ENCODE peak calls at places on chromosomes 6 and 20, in five cellular contexts. K, S, Z, D and U are unnamed samples. For H3K4me1, the result is how much of the 10 kb centered on the place peaks cover.

GRCh38 chr6:30075094-30075986 is at the start of gene RNF39:
- DNase-seq in K (no peak), S (no peak), Z (peak), D (no peak), U (peak)

GRCh38 chr20:25054995-25055629 is 2.8 kb downstream of the ACSS1 start:
- DNase-seq in K (peak), S (no peak), Z (no peak), D (no peak), U (peak)

GRCh38 chr20:56358070-56358469 is 704 bp upstream of the FAM210B start:
- DNase-seq in K (no peak), S (no peak), Z (no peak), D (peak), U (no peak)

GRCh38 chr6:149012040-149012545 is 265.3 kb downstream of the UST start:
- DNase-seq in K (no peak), S (no peak), Z (no peak), D (peak), U (no peak)

GRCh38 chr6:141421378-141421777 is 711.3 kb upstream of the GJE1 start:
- DNase-seq in K (no peak), S (no peak), Z (no peak), D (peak), U (no peak)

GRCh38 chr20:23880426-23880825 is 878 bp upstream of the CST5 start:
- DNase-seq in K (no peak), S (no peak), Z (no peak), D (no peak), U (no peak)

GRCh38 chr6:30568245-30568644 is 3.0 kb upstream of the ABCF1 start:
- DNase-seq in K (no peak), S (no peak), Z (no peak), D (no peak), U (no peak)

GRCh38 chr20:19463597-19463996 is 251.2 kb downstream of the SLC24A3 start:
- DNase-seq in K (no peak), S (no peak), Z (no peak), D (no peak), U (no peak)

GRCh38 chr6:83183082-83183828 is 9.8 kb downstream of the PGM3 start:
- DNase-seq in K (no peak), S (no peak), Z (no peak), D (peak), U (no peak)

GRCh38 chr6:80289727-80290126 is 183.3 kb downstream of the BCKDHB start:
- DNase-seq in K (no peak), S (no peak), Z (no peak), D (no peak), U (no peak)

GRCh38 chr20:62603021-62603906 is 39.0 kb upstream of the SLCO4A1 start:
- DNase-seq in K (peak), S (no peak), Z (peak), D (no peak), U (peak)

GRCh38 chr20:62858059-62858458 is 3.6 kb downstream of the TCFL5 start:
- DNase-seq in K (no peak), S (no peak), Z (no peak), D (no peak), U (no peak)

GRCh38 chr20:18663932-18664331 is 76.1 kb downstream of the DTD1 start:
- DNase-seq in K (no peak), S (no peak), Z (no peak), D (no peak), U (no peak)

GRCh38 chr6:161940519-161940918 is 666.7 kb upstream of the AGPAT4 start:
- DNase-seq in K (no peak), S (no peak), Z (no peak), D (no peak), U (no peak)

GRCh38 chr6:74705451-74705850 is 500.4 kb downstream of the COL12A1 start:
- DNase-seq in K (no peak), S (no peak), Z (no peak), D (no peak), U (no peak)

GRCh38 chr20:13262302-13262650 is 41.2 kb downstream of the ISM1 start:
- DNase-seq in K (no peak), S (no peak), Z (no peak), D (no peak), U (no peak)

GRCh38 chr20:52494244-52494643 is 302.7 kb upstream of the ZFP64 start:
- DNase-seq in K (no peak), S (no peak), Z (no peak), D (peak), U (no peak)

GRCh38 chr20:51505566-51505965 is 37.0 kb downstream of the NFATC2 start:
- DNase-seq in K (no peak), S (no peak), Z (no peak), D (no peak), U (no peak)

GRCh38 chr6:73121421-73121993 is 103.8 kb downstream of the KHDC1L start:
- DNase-seq in K (no peak), S (no peak), Z (no peak), D (no peak), U (no peak)

GRCh38 chr6:3825331-3825831 is 23.8 kb upstream of the FAM50B start:
- DNase-seq in K (peak), S (no peak), Z (no peak), D (peak), U (no peak)

GRCh38 chr6:37576336-37576737 is 76.6 kb upstream of the CCDC167 start:
- DNase-seq in K (no peak), S (no peak), Z (no peak), D (peak), U (no peak)

GRCh38 chr6:287500-287883 is 4.8 kb upstream of the DUSP22 start:
- DNase-seq in K (no peak), S (no peak), Z (no peak), D (no peak), U (no peak)

GRCh38 chr20:38790210-38791053 is 15.1 kb upstream of the PPP1R16B start:
- DNase-seq in K (no peak), S (no peak), Z (no peak), D (peak), U (no peak)

GRCh38 chr6:140346461-140346860 is 972.0 kb upstream of the CITED2 start:
- DNase-seq in K (no peak), S (no peak), Z (no peak), D (no peak), U (no peak)

GRCh38 chr20:41664584-41664983 is 46.4 kb upstream of the CHD6 start:
- DNase-seq in K (no peak), S (no peak), Z (no peak), D (peak), U (no peak)

GRCh38 chr20:64109390-64109747 is 2.0 kb upstream of the NPBWR2 start:
- DNase-seq in K (no peak), S (no peak), Z (no peak), D (no peak), U (no peak)

GRCh38 chr20:6240059-6240458 is 117.2 kb upstream of the FERMT1 start:
- DNase-seq in K (no peak), S (no peak), Z (no peak), D (no peak), U (no peak)

DNA sequence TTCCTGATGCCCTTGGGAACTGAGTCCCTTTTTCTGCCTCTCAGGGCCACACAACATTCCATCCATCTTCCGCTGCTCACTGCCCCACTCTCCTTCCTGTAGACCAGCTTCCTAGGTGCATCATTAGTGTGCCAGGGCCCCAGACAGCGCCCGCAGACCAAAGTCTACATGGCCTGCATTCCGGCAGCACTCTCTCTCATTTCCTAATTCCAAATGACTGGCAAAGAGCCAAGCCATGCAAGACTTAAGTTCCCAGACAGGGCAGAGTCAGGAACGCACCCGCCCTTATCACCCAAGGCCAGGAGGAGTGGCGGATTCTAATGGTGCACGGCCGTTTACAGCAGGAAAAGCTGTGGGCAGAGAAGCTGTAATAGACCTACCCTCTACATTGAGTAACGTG is 159.8 kb upstream of the ARID1B start:
- DNase-seq in K (no peak), S (no peak), Z (peak), D (peak), U (no peak)
- H3K4me3 ChIP-seq in K (no peak), S (no peak), Z (no peak), D (no peak), U (peak)

GRCh38 chr6:132314432-132314831 is 86.8 kb downstream of the MOXD1 start:
- DNase-seq in K (no peak), S (no peak), Z (no peak), D (no peak), U (no peak)
- TF ChIP-seq CTCF in K (no peak), S (no peak), Z (no peak), D (no peak), U (no peak)

GRCh38 chr20:48583801-48584200 is 244.0 kb downstream of the PREX1 start:
- DNase-seq in K (no peak), S (no peak), Z (no peak), D (no peak), U (no peak)

GRCh38 chr20:48581167-48581566 is 246.6 kb downstream of the PREX1 start:
- DNase-seq in K (no peak), S (no peak), Z (no peak), D (no peak), U (no peak)

GRCh38 chr20:48583171-48583570 is 244.6 kb downstream of the PREX1 start:
- DNase-seq in K (no peak), S (no peak), Z (no peak), D (no peak), U (no peak)

GRCh38 chr20:48584391-48585249 is 243.2 kb downstream of the PREX1 start:
- DNase-seq in K (no peak), S (no peak), Z (no peak), D (no peak), U (no peak)

DNA sequence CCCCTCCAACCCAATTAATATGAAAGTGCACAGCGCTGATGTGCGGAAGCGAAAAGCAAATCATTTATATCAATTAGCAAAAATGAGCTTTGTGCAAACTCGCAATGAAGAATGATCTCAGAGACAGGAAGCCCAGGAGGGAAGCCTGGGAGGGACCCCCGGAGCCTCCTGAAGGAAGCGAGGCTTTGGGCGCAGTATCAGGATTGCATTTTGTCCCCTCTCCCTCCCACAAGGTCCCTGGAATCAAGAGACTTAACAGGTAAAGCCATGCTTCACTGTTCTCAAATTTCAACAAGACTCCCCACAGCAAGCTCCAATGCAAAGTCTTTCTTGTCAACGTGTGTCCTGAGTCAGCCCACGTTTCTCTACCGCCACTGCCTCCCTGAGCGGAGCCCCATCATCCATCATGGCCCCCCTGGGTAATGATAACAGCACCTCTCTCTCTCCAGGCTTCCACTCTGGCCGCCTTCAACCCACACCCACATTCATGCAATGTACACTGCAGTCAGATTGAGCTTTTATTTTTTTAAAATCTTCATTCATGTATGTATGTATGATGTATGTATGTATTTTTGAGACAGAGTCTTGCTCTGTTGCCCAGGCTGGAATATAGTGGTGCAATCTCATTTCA is 245.3 kb downstream of the PREX1 start:
- DNase-seq in K (no peak), S (no peak), Z (no peak), D (no peak), U (no peak)
- H3K4me1 ChIP-seq in K (under half), S (under half), Z (under half), D (under half), U (under half)

GRCh38 chr20:48224531-48224930 is 439.2 kb upstream of the SULF2 start:
- DNase-seq in K (no peak), S (no peak), Z (no peak), D (no peak), U (no peak)
- H3K4me3 ChIP-seq in K (no peak), S (no peak), Z (no peak), D (no peak), U (no peak)

DNA sequence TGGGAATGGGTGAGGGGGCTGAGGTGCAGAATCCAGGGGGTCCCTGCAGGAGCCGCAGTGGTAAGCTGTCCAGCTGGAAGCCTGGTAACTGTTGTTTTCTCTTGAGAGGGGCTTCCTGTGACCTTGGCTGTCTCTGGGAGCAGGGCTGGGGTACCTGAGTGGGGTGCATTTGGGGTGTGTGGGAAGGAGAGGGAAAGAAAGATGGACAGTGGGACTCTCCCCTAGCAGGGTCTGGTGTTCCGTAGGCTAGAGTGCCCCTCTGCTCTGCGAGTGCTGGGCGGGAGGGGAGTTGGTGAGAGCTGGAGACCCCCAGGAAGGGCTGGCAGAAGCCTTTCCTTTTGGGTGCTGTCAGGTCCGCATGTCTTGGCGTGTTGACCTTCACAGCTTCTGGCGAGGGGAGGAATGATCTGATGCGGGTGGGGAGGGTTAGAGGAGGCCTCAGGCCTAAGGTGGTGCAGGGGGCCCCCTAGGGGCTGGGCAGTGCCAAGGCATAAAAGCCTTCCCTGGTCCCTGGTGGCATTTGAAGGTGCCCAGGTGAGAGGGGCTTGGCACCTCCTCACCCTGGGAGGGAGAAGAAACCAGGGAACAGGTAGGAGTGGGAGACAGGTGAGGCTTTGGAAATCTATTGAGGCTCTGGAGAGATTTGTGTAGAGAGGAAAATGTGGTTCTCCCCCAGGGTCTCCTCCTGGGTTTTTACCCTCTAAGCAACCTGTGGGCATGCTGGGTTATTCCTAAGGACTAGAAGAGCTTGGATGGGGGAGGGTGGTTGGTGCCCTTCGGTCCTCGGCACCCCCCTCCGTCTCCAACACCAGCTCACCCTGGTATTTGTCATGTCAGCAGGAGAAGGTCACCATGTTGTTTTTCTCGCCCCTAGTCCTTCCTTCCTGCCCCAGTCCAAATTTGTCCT is 3.3 kb downstream of the VEGFA start:
- DNase-seq in K (peak), S (no peak), Z (peak), D (peak), U (peak)
- TF ChIP-seq CTCF in K (peak), S (peak), Z (peak), D (peak), U (peak)

GRCh38 chr20:3128585-3128984 is 31.1 kb downstream of the FASTKD5 start:
- DNase-seq in K (no peak), S (no peak), Z (no peak), D (no peak), U (no peak)

GRCh38 chr20:3130051-3130600 is 29.5 kb downstream of the FASTKD5 start:
- DNase-seq in K (no peak), S (no peak), Z (no peak), D (no peak), U (no peak)

GRCh38 chr20:3133156-3133555 is 26.5 kb downstream of the FASTKD5 start:
- DNase-seq in K (no peak), S (no peak), Z (no peak), D (peak), U (no peak)

GRCh38 chr20:3126527-3126859 is 33.2 kb downstream of the FASTKD5 start:
- DNase-seq in K (no peak), S (no peak), Z (no peak), D (no peak), U (no peak)

GRCh38 chr20:3129094-3129493 is 30.6 kb downstream of the FASTKD5 start:
- DNase-seq in K (no peak), S (no peak), Z (no peak), D (no peak), U (no peak)
- H3K4me1 ChIP-seq in K (under half), S (under half), Z (under half), D (half or more), U (under half)

GRCh38 chr6:111845441-111845871 is 27.8 kb downstream of the FYN start:
- DNase-seq in K (no peak), S (no peak), Z (no peak), D (no peak), U (no peak)

GRCh38 chr6:111844376-111844775 is 28.9 kb downstream of the FYN start:
- DNase-seq in K (no peak), S (no peak), Z (no peak), D (no peak), U (no peak)

GRCh38 chr6:111846061-111846460 is 27.2 kb downstream of the FYN start:
- DNase-seq in K (no peak), S (no peak), Z (no peak), D (no peak), U (no peak)

GRCh38 chr6:111843347-111844147 is 29.7 kb downstream of the FYN start:
- DNase-seq in K (no peak), S (no peak), Z (peak), D (no peak), U (no peak)

DNA sequence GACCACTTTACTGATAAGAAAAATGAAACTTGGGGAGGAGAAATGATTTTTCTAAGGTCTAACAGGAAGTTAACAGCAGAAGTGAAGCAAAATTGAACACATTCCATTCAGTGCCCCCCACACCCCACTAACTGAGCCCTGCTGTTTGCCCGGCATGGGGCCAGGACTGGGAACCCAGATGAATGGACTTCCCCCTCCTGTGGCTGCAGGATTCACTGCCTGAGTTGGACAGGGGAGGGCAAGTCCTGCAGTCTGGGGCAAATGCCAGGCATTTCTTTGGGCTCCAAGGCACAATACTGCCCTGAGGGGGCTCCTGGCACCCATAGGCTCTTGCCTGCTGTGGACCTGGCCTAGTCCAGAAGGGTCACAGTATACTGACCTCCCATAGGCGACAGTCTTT is 28.3 kb downstream of the FYN start:
- DNase-seq in K (no peak), S (no peak), Z (no peak), D (no peak), U (no peak)
- H3K4me3 ChIP-seq in K (no peak), S (no peak), Z (no peak), D (no peak), U (no peak)

GRCh38 chr6:90454835-90455427 is 131.9 kb downstream of the MAP3K7 start:
- DNase-seq in K (no peak), S (no peak), Z (no peak), D (no peak), U (no peak)

GRCh38 chr6:90458353-90459224 is 128.3 kb downstream of the MAP3K7 start:
- DNase-seq in K (peak), S (no peak), Z (peak), D (no peak), U (no peak)

GRCh38 chr6:90459225-90459758 is 127.6 kb downstream of the MAP3K7 start:
- DNase-seq in K (no peak), S (no peak), Z (no peak), D (no peak), U (no peak)

GRCh38 chr6:90457867-90458259 is 129.0 kb downstream of the MAP3K7 start:
- DNase-seq in K (no peak), S (no peak), Z (no peak), D (no peak), U (no peak)

GRCh38 chr6:90456001-90456400 is 130.9 kb downstream of the MAP3K7 start:
- DNase-seq in K (no peak), S (no peak), Z (no peak), D (no peak), U (no peak)
- TF ChIP-seq CTCF in K (no peak), S (no peak), Z (no peak), D (no peak), U (no peak)

GRCh38 chr6:42448906-42449659 is 2.6 kb downstream of the TRERF1 start:
- DNase-seq in K (no peak), S (no peak), Z (no peak), D (no peak), U (no peak)
- H3K4me1 ChIP-seq in K (under half), S (under half), Z (under half), D (under half), U (under half)